ENCODE peak calls at places on chromosome 2, in nine cellular contexts. Z, A, O, Y, R, I, Q, N and L are unnamed samples.

GRCh38 chr2:71283131-71283530 is 48.5 kb upstream of the ZNF638 start:
- DNase-seq in Z (no peak), A (no peak), O (no peak), Y (no peak), R (no peak), I (no peak), Q (no peak), N (no peak), L (no peak)

GRCh38 chr2:126792186-126792585 is 106.5 kb upstream of the TEX51 start:
- DNase-seq in Z (no peak), A (no peak), O (no peak), Y (no peak), R (no peak), I (no peak), Q (no peak), N (no peak), L (no peak)

GRCh38 chr2:235670974-235671787 is 177.3 kb downstream of the AGAP1 start:
- DNase-seq in Z (no peak), A (no peak), O (no peak), Y (peak), R (no peak), I (no peak), Q (no peak), N (no peak), L (peak)

GRCh38 chr2:186590538-186591441 is 934 bp downstream of the ITGAV start:
- DNase-seq in Z (peak), A (no peak), O (no peak), Y (peak), R (peak), I (no peak), Q (no peak), N (no peak), L (peak)

GRCh38 chr2:2640818-2641217 is 309.7 kb upstream of the MYT1L start:
- DNase-seq in Z (no peak), A (no peak), O (no peak), Y (no peak), R (no peak), I (no peak), Q (no peak), N (no peak), L (no peak)

GRCh38 chr2:129301431-129301913 is 678.0 kb upstream of the RAB6C start:
- DNase-seq in Z (no peak), A (no peak), O (no peak), Y (no peak), R (no peak), I (no peak), Q (no peak), N (no peak), L (no peak)

GRCh38 chr2:58127111-58127510 is 80.5 kb downstream of the VRK2 start:
- DNase-seq in Z (no peak), A (no peak), O (no peak), Y (no peak), R (no peak), I (no peak), Q (no peak), N (no peak), L (no peak)

GRCh38 chr2:106057206-106057605 is 136.9 kb downstream of the UXS1 start:
- DNase-seq in Z (peak), A (no peak), O (no peak), Y (no peak), R (no peak), I (no peak), Q (no peak), N (peak), L (no peak)

GRCh38 chr2:237227190-237227988 is 141.7 kb downstream of the COPS8 start:
- DNase-seq in Z (peak), A (no peak), O (no peak), Y (no peak), R (peak), I (no peak), Q (no peak), N (peak), L (no peak)

GRCh38 chr2:60550151-60550983 is 3.1 kb downstream of the BCL11A start:
- DNase-seq in Z (peak), A (peak), O (peak), Y (peak), R (peak), I (no peak), Q (no peak), N (no peak), L (peak)

GRCh38 chr2:45276914-45277313 is 267.7 kb upstream of the SIX2 start:
- DNase-seq in Z (peak), A (no peak), O (no peak), Y (no peak), R (peak), I (no peak), Q (no peak), N (no peak), L (no peak)

GRCh38 chr2:217367464-217367863 is 507.6 kb upstream of the TNP1 start:
- DNase-seq in Z (peak), A (no peak), O (no peak), Y (no peak), R (peak), I (no peak), Q (no peak), N (no peak), L (no peak)

GRCh38 chr2:204108301-204108700 is 171.7 kb downstream of the ICOS start:
- DNase-seq in Z (peak), A (peak), O (no peak), Y (no peak), R (peak), I (no peak), Q (no peak), N (peak), L (peak)

GRCh38 chr2:239012936-239013669 is 165.2 kb downstream of the TWIST2 start:
- DNase-seq in Z (no peak), A (no peak), O (no peak), Y (no peak), R (no peak), I (no peak), Q (no peak), N (no peak), L (no peak)

GRCh38 chr2:220586980-220587549 is 959.6 kb downstream of the SLC4A3 start:
- DNase-seq in Z (no peak), A (no peak), O (no peak), Y (no peak), R (peak), I (no peak), Q (no peak), N (no peak), L (no peak)

GRCh38 chr2:197159681-197160211 is 150.8 kb downstream of the ANKRD44 start:
- DNase-seq in Z (peak), A (no peak), O (no peak), Y (no peak), R (peak), I (no peak), Q (no peak), N (peak), L (no peak)

GRCh38 chr2:173750332-173750731 is 214.8 kb downstream of the SP3 start:
- DNase-seq in Z (no peak), A (peak), O (no peak), Y (peak), R (peak), I (no peak), Q (no peak), N (no peak), L (peak)

GRCh38 chr2:224009605-224010330 is 29.3 kb downstream of the SERPINE2 start:
- DNase-seq in Z (no peak), A (no peak), O (no peak), Y (no peak), R (peak), I (no peak), Q (no peak), N (no peak), L (peak)

GRCh38 chr2:7919510-7919909 is 762.3 kb upstream of the ID2 start:
- DNase-seq in Z (no peak), A (no peak), O (no peak), Y (no peak), R (no peak), I (no peak), Q (no peak), N (no peak), L (peak)

GRCh38 chr2:65611488-65611887 is 179.1 kb upstream of the SPRED2 start:
- DNase-seq in Z (no peak), A (no peak), O (no peak), Y (no peak), R (no peak), I (no peak), Q (no peak), N (no peak), L (no peak)

GRCh38 chr2:196500686-196501431 is 138.7 kb upstream of the CCDC150 start:
- DNase-seq in Z (peak), A (no peak), O (no peak), Y (no peak), R (peak), I (no peak), Q (no peak), N (no peak), L (no peak)

GRCh38 chr2:99867690-99868089 is 274.7 kb downstream of the AFF3 start:
- DNase-seq in Z (peak), A (no peak), O (no peak), Y (peak), R (peak), I (no peak), Q (no peak), N (no peak), L (peak)

GRCh38 chr2:68994864-68995263 is 18.1 kb upstream of the ANTXR1 start:
- DNase-seq in Z (peak), A (no peak), O (peak), Y (no peak), R (peak), I (no peak), Q (no peak), N (no peak), L (no peak)

GRCh38 chr2:218005486-218005885 is 2.7 kb upstream of the TNS1 start:
- DNase-seq in Z (no peak), A (no peak), O (no peak), Y (no peak), R (peak), I (no peak), Q (no peak), N (no peak), L (no peak)

GRCh38 chr2:195404650-195405049 is 252.4 kb upstream of the SLC39A10 start:
- DNase-seq in Z (no peak), A (no peak), O (no peak), Y (no peak), R (peak), I (no peak), Q (no peak), N (no peak), L (no peak)

GRCh38 chr2:46996300-46996843 is 80.8 kb upstream of the MCFD2 start:
- DNase-seq in Z (no peak), A (no peak), O (no peak), Y (no peak), R (no peak), I (no peak), Q (no peak), N (no peak), L (no peak)

GRCh38 chr2:185208261-185208660 is 530.3 kb upstream of the FSIP2 start:
- DNase-seq in Z (peak), A (peak), O (no peak), Y (peak), R (no peak), I (no peak), Q (no peak), N (no peak), L (peak)

GRCh38 chr2:148165975-148166374 is 145.1 kb downstream of the MBD5 start:
- DNase-seq in Z (no peak), A (no peak), O (no peak), Y (no peak), R (no peak), I (no peak), Q (no peak), N (no peak), L (no peak)

GRCh38 chr2:75289771-75290170 is 90.5 kb upstream of the TACR1 start:
- DNase-seq in Z (peak), A (no peak), O (no peak), Y (no peak), R (peak), I (no peak), Q (no peak), N (no peak), L (no peak)